ENCODE peak calls at places on chromosome 10, in eight cellular contexts. D is SK-N-SH, W is dorsolateral prefrontal cortex, Q is vagina, Y is fibroblast of pulmonary artery, G is BJ, O is cardiac muscle cell, H is astrocyte of the cerebellum. R is an unnamed sample.

GRCh38 chr10:77844713-77845454 is 81.7 kb downstream of the DLG5 start:
- DNase-seq in D (no peak), W (no peak), Q (no peak), Y (peak; percentile 57), G (no peak), O (peak; percentile 76), H (peak; percentile 76), R (peak; percentile 79)

GRCh38 chr10:61987537-61987936 is 86.0 kb downstream of the ARID5B start:
- DNase-seq in D (no peak), W (no peak), Q (no peak), Y (no peak), G (no peak), O (no peak), H (no peak), R (no peak)

GRCh38 chr10:28678687-28679457 is 1.6 kb downstream of the BAMBI start:
- DNase-seq in D (no peak), W (no peak), Q (no peak), Y (peak; percentile 31), G (no peak), O (peak; percentile 51), H (no peak), R (no peak)

GRCh38 chr10:35421553-35422178 is 85.4 kb downstream of the CCNY start:
- DNase-seq in D (no peak), W (no peak), Q (no peak), Y (peak; percentile 91), G (peak; percentile 72), O (peak; percentile 86), H (peak; percentile 77), R (peak; percentile 89)

GRCh38 chr10:31134303-31134928 is 102.8 kb upstream of the ZNF438 start:
- DNase-seq in D (no peak), W (peak; percentile 71), Q (peak; percentile 74), Y (peak; percentile 84), G (no peak), O (peak; percentile 79), H (peak; percentile 75), R (peak; percentile 57)

GRCh38 chr10:106711313-106711906 is 453.1 kb downstream of the SORCS1 start:
- DNase-seq in D (peak; percentile 46), W (no peak), Q (no peak), Y (peak; percentile 22), G (no peak), O (peak; percentile 31), H (no peak), R (no peak)

GRCh38 chr10:48233643-48234042 is 40.9 kb downstream of the FRMPD2 start:
- DNase-seq in D (no peak), W (no peak), Q (peak; percentile 58), Y (no peak), G (no peak), O (no peak), H (no peak), R (no peak)

GRCh38 chr10:119817991-119818888 is 54.4 kb downstream of the MCMBP start:
- DNase-seq in D (peak; percentile 91), W (peak; percentile 77), Q (no peak), Y (peak; percentile 52), G (no peak), O (peak; percentile 80), H (no peak), R (peak; percentile 49)

GRCh38 chr10:133169173-133169947 is 9.3 kb downstream of the KNDC1 start:
- DNase-seq in D (no peak), W (no peak), Q (no peak), Y (no peak), G (no peak), O (no peak), H (no peak), R (no peak)

GRCh38 chr10:36602374-36602773 is 523.0 kb upstream of the ANKRD30A start:
- DNase-seq in D (no peak), W (no peak), Q (no peak), Y (peak; percentile 69), G (peak; percentile 19), O (peak; percentile 49), H (peak; percentile 44), R (peak; percentile 54)

GRCh38 chr10:126843299-126843934 is 61.8 kb upstream of the DOCK1 start:
- DNase-seq in D (no peak), W (no peak), Q (no peak), Y (no peak), G (no peak), O (no peak), H (no peak), R (no peak)

GRCh38 chr10:77737608-77738007 is 100.0 kb upstream of the KCNMA1 start:
- DNase-seq in D (no peak), W (no peak), Q (no peak), Y (peak; percentile 86), G (peak; percentile 91), O (peak; percentile 77), H (peak; percentile 49), R (peak; percentile 98)

GRCh38 chr10:117075064-117075463 is 63.0 kb downstream of the VAX1 start:
- DNase-seq in D (no peak), W (no peak), Q (no peak), Y (peak; percentile 4), G (no peak), O (no peak), H (no peak), R (peak; percentile 12)

GRCh38 chr10:22588462-22588861 is 125.9 kb downstream of the PIP4K2A start:
- DNase-seq in D (no peak), W (no peak), Q (no peak), Y (no peak), G (no peak), O (no peak), H (no peak), R (no peak)

GRCh38 chr10:135601-136464 is 578 bp downstream of the ZMYND11 start:
- DNase-seq in D (peak; percentile 75), W (peak; percentile 72), Q (no peak), Y (peak; percentile 49), G (no peak), O (peak; percentile 59), H (no peak), R (peak; percentile 54)

GRCh38 chr10:88200637-88201036 is 337.2 kb downstream of the PTEN start:
- DNase-seq in D (no peak), W (no peak), Q (no peak), Y (peak; percentile 75), G (no peak), O (peak; percentile 65), H (no peak), R (no peak)

GRCh38 chr10:43689618-43689954 is 40.9 kb upstream of the ZNF32 start:
- DNase-seq in D (peak; percentile 82), W (peak; percentile 59), Q (no peak), Y (peak; percentile 49), G (no peak), O (peak; percentile 76), H (no peak), R (peak; percentile 43)

GRCh38 chr10:6649903-6650302 is 69.8 kb upstream of the PRKCQ start:
- DNase-seq in D (no peak), W (no peak), Q (no peak), Y (no peak), G (no peak), O (no peak), H (no peak), R (no peak)

GRCh38 chr10:6649107-6649720 is 69.1 kb upstream of the PRKCQ start:
- DNase-seq in D (no peak), W (no peak), Q (no peak), Y (no peak), G (no peak), O (no peak), H (no peak), R (no peak)

GRCh38 chr10:6643962-6644361 is 63.9 kb upstream of the PRKCQ start:
- DNase-seq in D (no peak), W (no peak), Q (no peak), Y (no peak), G (no peak), O (no peak), H (no peak), R (no peak)

GRCh38 chr10:6650580-6650979 is 70.5 kb upstream of the PRKCQ start:
- DNase-seq in D (no peak), W (no peak), Q (no peak), Y (no peak), G (no peak), O (no peak), H (no peak), R (no peak)

GRCh38 chr10:6647811-6648526 is 67.9 kb upstream of the PRKCQ start:
- DNase-seq in D (peak; percentile 75), W (peak; percentile 69), Q (no peak), Y (no peak), G (no peak), O (peak; percentile 12), H (no peak), R (no peak)
- TF ChIP-seq CTCF in D (peak; percentile 70), W (peak; percentile 85), Q (peak; percentile 30), Y (peak; percentile 61), G (peak; percentile 74), O (peak; percentile 59), H (peak; percentile 66), R (peak; percentile 54)

GRCh38 chr10:131899695-131900349 is 986 bp upstream of the PPP2R2D start:
- DNase-seq in D (peak; percentile 68), W (no peak), Q (no peak), Y (no peak), G (no peak), O (no peak), H (no peak), R (no peak)
- H3K4me3 ChIP-seq in D (peak overlapping the region; percentile 83), W (peak overlapping the region; percentile 72), Q (peak overlapping the region; percentile 98), Y (peak overlapping the region; percentile 70), G (peak overlapping the region; percentile 80), O (peak overlapping the region; percentile 92), H (peak overlapping the region; percentile 65), R (peak overlapping the region; percentile 69)

GRCh38 chr10:30080161-30080560 is 20.8 kb upstream of the JCAD start:
- DNase-seq in D (no peak), W (no peak), Q (no peak), Y (no peak), G (no peak), O (no peak), H (no peak), R (no peak)

GRCh38 chr10:30081182-30081581 is 21.8 kb upstream of the JCAD start:
- DNase-seq in D (no peak), W (no peak), Q (no peak), Y (no peak), G (no peak), O (no peak), H (no peak), R (no peak)

GRCh38 chr10:30079423-30079822 is 20.0 kb upstream of the JCAD start:
- DNase-seq in D (no peak), W (no peak), Q (no peak), Y (no peak), G (no peak), O (no peak), H (no peak), R (no peak)

GRCh38 chr10:30088178-30088577 is 28.8 kb upstream of the JCAD start:
- DNase-seq in D (no peak), W (no peak), Q (no peak), Y (no peak), G (no peak), O (no peak), H (no peak), R (no peak)

DNA sequence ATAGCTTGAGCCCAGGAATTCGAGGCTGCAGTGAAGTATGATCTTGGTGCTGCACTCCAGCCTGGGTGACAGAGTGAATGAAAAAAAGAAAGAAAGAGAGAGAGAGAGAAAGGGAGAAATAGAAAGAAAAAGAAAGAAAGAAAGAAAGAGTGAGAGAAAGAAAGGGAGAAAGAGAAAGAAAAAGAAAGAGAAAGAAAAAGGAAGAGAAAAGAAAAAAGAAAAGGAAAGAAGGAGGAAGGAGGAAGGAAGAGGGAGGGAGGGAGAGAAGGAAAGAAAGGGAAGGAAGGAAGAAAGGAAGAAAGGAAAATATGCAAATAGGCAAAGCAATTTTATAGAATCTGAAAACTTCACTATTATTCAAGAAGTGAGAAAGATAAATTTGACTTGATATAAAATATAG is 24.5 kb upstream of the JCAD start:
- DNase-seq in D (no peak), W (no peak), Q (no peak), Y (no peak), G (no peak), O (no peak), H (no peak), R (no peak)
- TF ChIP-seq CTCF in D (no peak), W (no peak), Q (no peak), Y (no peak), G (no peak), O (no peak), H (no peak), R (no peak)

GRCh38 chr10:122102146-122102866 is 113.3 kb downstream of the TACC2 start:
- DNase-seq in D (no peak), W (no peak), Q (no peak), Y (no peak), G (no peak), O (no peak), H (no peak), R (no peak)
- H3K4me3 ChIP-seq in D (no peak overlapping the region), W (no peak overlapping the region), Q (no peak overlapping the region), Y (no peak overlapping the region), G (no peak overlapping the region), O (no peak overlapping the region), H (no peak overlapping the region), R (no peak overlapping the region)